ENCODE peak calls at places on chromosomes 1 and 21, in ten cellular contexts. L is esophagus muscularis mucosa; E is right cardiac atrium; X is upper lobe of right lung; O is mesendoderm; Z is stomach; W is ovary; P is CD8-positive, alpha-beta T cell; R is CD4-positive, CD25-positive, alpha-beta regulatory T cell; V is left ventricle myocardium inferior. Y is an unnamed sample. For H3K4me1, the result is how much of the 10 kb centered on the place peaks cover.

GRCh38 chr1:96808186-96808585 is 86.6 kb downstream of the PTBP2 start:
- DNase-seq in Z (no peak), E (no peak), O (no peak), P (no peak), L (no peak), W (no peak), V (no peak), R (no peak), X (no peak), Y (no peak)

GRCh38 chr1:171141336-171142051 is 43.6 kb upstream of the FMO2 start:
- DNase-seq in X (no peak), L (no peak), Z (no peak), W (peak), O (peak), E (peak), V (peak), P (no peak), R (no peak), Y (peak)

GRCh38 chr1:16082283-16083038 is 9.0 kb upstream of the FAM131C start:
- DNase-seq in W (peak), P (peak), R (peak), O (peak), E (peak), V (peak), Z (peak), L (no peak), X (peak), Y (peak)

GRCh38 chr21:41428311-41428710 is 2.3 kb downstream of the MX1 start:
- DNase-seq in V (no peak), O (no peak), L (peak), P (no peak), W (no peak), E (no peak), R (no peak), X (no peak), Z (no peak), Y (peak)

GRCh38 chr1:71240656-71241055 is 159.8 kb upstream of the ZRANB2 start:
- DNase-seq in V (no peak), R (no peak), E (no peak), W (no peak), L (no peak), O (no peak), X (no peak), Z (no peak), P (no peak), Y (no peak)

GRCh38 chr1:241857131-241857530 is 9.1 kb downstream of the EXO1 start:
- DNase-seq in Z (no peak), X (no peak), V (no peak), O (no peak), E (no peak), P (no peak), L (no peak), R (no peak), W (no peak), Y (no peak)

GRCh38 chr1:168179411-168180147 is 817 bp downstream of the TIPRL start:
- DNase-seq in P (peak), L (no peak), V (no peak), Z (no peak), X (no peak), O (peak), W (no peak), R (no peak), E (no peak), Y (no peak)

GRCh38 chr1:97137862-97138514 is 416.4 kb downstream of the PTBP2 start:
- DNase-seq in W (no peak), L (no peak), V (no peak), E (no peak), X (no peak), R (peak), P (no peak), O (peak), Z (no peak), Y (peak)

GRCh38 chr1:23215751-23216449 is 1.4 kb downstream of the HTR1D start:
- DNase-seq in X (no peak), V (no peak), R (no peak), P (no peak), O (no peak), W (no peak), L (no peak), E (no peak), Z (no peak), Y (no peak)

GRCh38 chr1:17579951-17580939 is 40.7 kb downstream of the ARHGEF10L start:
- DNase-seq in E (no peak), R (no peak), L (no peak), W (no peak), Z (peak), V (no peak), X (peak), P (no peak), O (no peak), Y (no peak)

GRCh38 chr1:178500091-178500770 is 3.5 kb upstream of the CLEC20A start:
- DNase-seq in R (no peak), P (no peak), W (no peak), Z (no peak), X (no peak), L (no peak), V (no peak), O (peak), E (no peak), Y (no peak)

GRCh38 chr1:7948950-7949349 is 8.3 kb upstream of the TNFRSF9 start:
- DNase-seq in W (no peak), O (peak), E (no peak), X (no peak), Z (no peak), R (peak), P (no peak), V (no peak), L (no peak), Y (no peak)

GRCh38 chr1:143643148-143643885 is 328.5 kb downstream of the FAM72C start:
- DNase-seq in Z (no peak), X (peak), V (no peak), R (no peak), O (peak), W (no peak), E (no peak), L (no peak), P (no peak), Y (no peak)

GRCh38 chr1:55400560-55400959 is 185.4 kb upstream of the USP24 start:
- DNase-seq in X (no peak), W (no peak), L (peak), V (no peak), E (no peak), O (no peak), Z (no peak), R (no peak), P (no peak), Y (no peak)

GRCh38 chr1:3745590-3746381 is 6.5 kb upstream of the CCDC27 start:
- DNase-seq in E (no peak), X (no peak), V (no peak), P (no peak), O (no peak), W (no peak), R (peak), L (no peak), Z (no peak), Y (no peak)

GRCh38 chr1:107198581-107198980 is 57.7 kb downstream of the NTNG1 start:
- DNase-seq in P (no peak), W (no peak), L (no peak), R (no peak), V (no peak), E (no peak), Z (no peak), X (no peak), O (no peak), Y (no peak)

GRCh38 chr1:160607051-160608032 is 28.0 kb upstream of the CD84 start:
- DNase-seq in R (peak), X (no peak), L (no peak), P (no peak), Z (peak), V (no peak), E (no peak), W (no peak), O (peak), Y (peak)

GRCh38 chr1:175360016-175360415 is 167.4 kb upstream of the KIAA0040 start:
- DNase-seq in P (no peak), L (no peak), O (no peak), W (no peak), E (no peak), V (no peak), Z (no peak), X (no peak), R (no peak), Y (no peak)

GRCh38 chr1:56975446-56975845 is 9.6 kb upstream of the C8B start:
- DNase-seq in X (no peak), P (no peak), L (no peak), Z (no peak), V (no peak), W (no peak), E (no peak), R (no peak), O (no peak), Y (no peak)

GRCh38 chr1:181117648-181118449 is 29.3 kb downstream of the IER5 start:
- DNase-seq in O (peak), L (no peak), W (no peak), X (peak), R (no peak), E (no peak), P (no peak), Z (peak), V (no peak), Y (no peak)

GRCh38 chr21:31293986-31294385 is 50.1 kb downstream of the TIAM1 start:
- DNase-seq in E (no peak), W (no peak), Z (no peak), R (no peak), X (no peak), V (no peak), P (no peak), L (no peak), O (peak), Y (no peak)

GRCh38 chr1:145963218-145964019 is 956 bp downstream of the ANKRD34A start:
- DNase-seq in P (no peak), X (no peak), O (peak), W (no peak), E (no peak), Z (no peak), L (no peak), R (no peak), V (no peak), Y (no peak)

GRCh38 chr1:180168786-180169640 is 14.3 kb downstream of the QSOX1 start:
- DNase-seq in O (peak), X (peak), Z (peak), W (no peak), P (no peak), R (peak), L (no peak), E (no peak), V (no peak), Y (no peak)

GRCh38 chr1:20974069-20974468 is 187.0 kb upstream of the HP1BP3 start:
- DNase-seq in O (no peak), X (no peak), V (no peak), P (no peak), W (no peak), E (no peak), R (no peak), L (no peak), Z (no peak), Y (no peak)

GRCh38 chr1:216705686-216706085 is 17.5 kb downstream of the ESRRG start:
- DNase-seq in W (no peak), P (no peak), O (no peak), R (no peak), E (no peak), L (no peak), V (peak), X (no peak), Z (peak), Y (no peak)

GRCh38 chr1:216700779-216701178 is 22.4 kb downstream of the ESRRG start:
- DNase-seq in W (no peak), Z (no peak), E (no peak), R (no peak), L (no peak), P (no peak), X (no peak), O (peak), V (no peak), Y (no peak)

DNA sequence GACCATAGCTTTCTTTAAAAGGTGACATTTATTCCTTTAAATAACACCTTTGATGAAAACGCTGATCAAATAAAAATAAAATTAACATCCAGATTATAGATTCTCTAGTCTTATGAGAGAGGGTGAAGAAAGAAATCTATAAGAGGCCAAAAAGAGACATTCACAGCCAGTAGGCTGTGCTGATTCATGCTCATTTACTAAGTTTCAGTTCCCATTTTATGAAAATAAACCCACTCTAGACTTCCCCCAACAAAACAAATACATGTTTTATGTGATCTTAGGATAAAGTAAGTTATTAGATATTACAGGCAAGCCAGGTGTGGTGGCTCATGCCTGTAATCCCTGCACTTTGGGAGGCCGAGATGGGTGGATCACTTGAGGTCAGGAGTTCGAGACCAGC is 21.1 kb downstream of the ESRRG start:
- DNase-seq in O (no peak), Z (no peak), X (no peak), R (no peak), W (no peak), L (no peak), E (no peak), V (no peak), P (no peak), Y (no peak)
- H3K4me1 ChIP-seq in O (under half), Z (under half), X (under half), R (under half), W (under half), L (under half), E (under half), V (under half), P (under half), Y (under half)

GRCh38 chr1:68198752-68199151 is 33.6 kb downstream of the WLS start:
- DNase-seq in E (no peak), P (no peak), X (no peak), O (no peak), V (no peak), Z (no peak), R (no peak), W (no peak), L (no peak), Y (no peak)

GRCh38 chr1:68199603-68200002 is 32.7 kb downstream of the WLS start:
- DNase-seq in L (no peak), O (no peak), V (no peak), P (no peak), Z (no peak), E (no peak), X (no peak), R (no peak), W (no peak), Y (no peak)

GRCh38 chr1:68202239-68202832 is 30.0 kb downstream of the WLS start:
- DNase-seq in R (no peak), V (no peak), L (no peak), E (no peak), Z (no peak), W (no peak), P (no peak), O (no peak), X (no peak), Y (no peak)

GRCh38 chr1:68204965-68205630 is 27.2 kb downstream of the WLS start:
- DNase-seq in Z (no peak), X (no peak), L (no peak), E (no peak), P (no peak), O (no peak), V (no peak), W (no peak), R (no peak), Y (peak)

GRCh38 chr1:68201546-68202238 is 30.6 kb downstream of the WLS start:
- DNase-seq in E (no peak), O (no peak), R (no peak), Z (no peak), W (no peak), V (no peak), P (no peak), L (no peak), X (no peak), Y (no peak)
- H3K4me1 ChIP-seq in E (under half), O (under half), R (under half), Z (under half), W (under half), V (half or more), P (under half), L (under half), X (under half), Y (under half)

DNA sequence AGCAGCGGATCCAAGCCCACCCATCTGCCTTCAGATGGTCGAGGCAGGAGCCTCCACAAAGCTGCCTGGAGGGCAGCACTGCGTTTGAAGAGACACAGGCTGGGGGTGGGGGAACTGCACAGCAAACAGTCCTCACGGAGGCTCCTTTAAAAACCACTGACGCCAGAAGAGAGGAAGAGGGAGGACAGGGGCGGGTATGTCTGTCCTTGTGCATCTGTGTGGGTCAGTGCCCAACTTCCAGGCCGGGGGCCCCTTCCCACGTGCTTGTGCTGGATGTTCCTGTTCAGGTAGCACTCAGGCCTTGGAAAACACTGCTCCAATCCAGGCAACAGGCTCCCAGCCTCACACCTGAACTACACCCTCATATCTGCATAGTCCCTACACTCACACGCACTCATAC is 7.7 kb downstream of the AHDC1 start:
- DNase-seq in O (no peak), L (no peak), R (no peak), W (no peak), P (no peak), V (no peak), X (no peak), E (no peak), Z (no peak), Y (no peak)
- H3K4me1 ChIP-seq in O (under half), L (half or more), R (under half), W (half or more), P (half or more), V (half or more), X (half or more), E (under half), Z (half or more), Y (half or more)

DNA sequence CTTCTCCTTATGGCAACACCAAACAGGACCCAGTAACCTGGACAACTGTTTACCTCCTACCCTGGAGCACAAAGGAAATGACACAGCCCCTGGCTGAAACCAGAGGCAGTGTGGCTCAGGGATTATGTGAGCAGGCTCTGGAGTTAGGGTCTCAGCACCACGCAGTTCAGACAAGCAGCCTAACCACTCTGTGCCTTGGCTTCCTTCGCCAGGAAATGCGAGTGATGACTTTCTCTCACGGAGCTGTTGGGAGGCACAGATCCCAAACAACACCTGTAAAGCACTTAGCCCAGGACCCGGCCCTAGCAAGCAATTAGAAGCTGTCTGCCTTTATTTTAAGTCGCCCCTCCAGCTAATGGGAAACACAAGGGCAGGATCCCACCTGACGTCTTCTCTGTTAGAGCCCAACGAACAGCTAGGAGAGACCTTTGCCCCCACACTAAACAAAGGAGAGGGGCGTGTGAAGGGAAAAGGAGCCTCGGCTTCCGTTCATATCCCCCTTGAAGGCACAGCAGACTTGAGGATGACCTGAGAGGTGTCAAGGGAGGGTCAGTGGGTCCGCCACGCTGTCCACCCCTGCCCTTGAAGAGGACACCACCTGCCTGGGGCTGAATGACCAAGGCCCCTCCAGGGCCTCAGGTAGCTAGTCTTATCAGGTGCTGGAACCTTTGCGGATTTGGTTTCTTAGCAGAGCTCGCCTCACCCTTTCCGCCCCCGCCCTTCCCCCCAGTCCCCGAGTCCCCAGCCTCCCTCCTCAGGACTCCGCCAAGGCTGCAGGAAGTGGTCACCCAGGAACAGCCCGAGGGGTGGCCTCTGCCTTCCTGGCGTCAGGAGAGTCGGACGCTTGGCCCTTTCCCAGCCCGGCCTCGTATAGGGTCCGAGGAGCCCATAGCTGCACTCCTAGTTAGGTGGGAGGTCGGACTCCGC is 836 bp downstream of the TMEM63A start:
- DNase-seq in W (peak), L (no peak), O (peak), V (peak), R (peak), E (peak), X (peak), P (peak), Z (peak), Y (peak)
- H3K4me1 ChIP-seq in W (under half), L (under half), O (under half), V (half or more), R (half or more), E (under half), X (under half), P (under half), Z (half or more), Y (under half)

DNA sequence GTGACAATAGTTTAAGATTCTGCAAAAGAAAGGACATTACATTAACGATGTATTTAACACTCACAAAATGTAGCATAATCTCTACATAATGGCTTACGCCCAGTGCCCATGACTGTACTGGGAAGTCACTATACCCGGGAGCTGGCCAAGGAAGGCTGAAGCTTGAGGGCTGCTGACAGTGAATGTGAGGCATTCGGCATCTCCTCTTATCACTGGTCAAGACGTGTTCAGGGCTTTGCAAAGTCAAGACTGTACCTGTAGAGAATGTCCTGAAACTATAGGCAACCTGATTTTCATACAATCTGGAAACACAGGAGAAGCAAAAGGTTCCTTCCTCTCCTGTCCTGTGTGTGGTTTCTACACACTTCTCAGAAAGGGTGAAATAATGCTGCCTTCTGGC is 12.7 kb upstream of the IFNGR2 start:
- DNase-seq in W (no peak), L (no peak), O (no peak), V (no peak), X (no peak), Z (no peak), R (no peak), P (no peak), E (no peak), Y (no peak)
- H3K4me1 ChIP-seq in W (under half), L (under half), O (under half), V (under half), X (under half), Z (under half), R (under half), P (under half), E (under half), Y (under half)

DNA sequence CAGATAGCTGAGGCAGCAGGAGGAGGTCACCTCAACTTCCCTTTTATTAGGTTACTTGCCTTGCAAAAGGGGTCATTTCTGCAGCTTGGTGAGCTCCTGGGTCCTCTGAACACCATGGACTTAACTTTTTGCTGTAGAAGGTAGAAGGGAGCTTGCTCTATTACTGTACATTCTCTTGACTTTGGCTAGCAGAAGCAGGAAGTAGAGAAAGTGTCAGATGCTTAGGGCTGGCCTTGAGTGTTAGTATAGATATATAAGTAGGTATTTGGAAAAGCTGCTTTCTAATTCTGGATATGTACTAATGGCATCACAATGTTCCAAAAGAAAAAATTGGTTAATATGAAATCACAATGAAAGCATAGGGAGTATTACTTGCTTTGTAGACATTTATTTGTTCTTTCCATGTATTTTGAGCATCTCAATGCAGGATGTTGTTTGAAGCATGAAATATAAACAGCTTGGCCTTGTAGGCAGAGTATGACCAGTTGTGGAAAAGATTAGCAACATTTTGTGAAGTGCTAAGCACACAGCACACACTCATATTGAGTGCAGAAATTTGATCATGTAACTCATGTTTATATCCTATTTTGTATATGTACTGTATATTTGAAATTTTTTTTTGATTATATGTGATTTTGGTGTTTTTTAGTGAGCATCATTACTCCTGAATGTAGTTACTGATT is 108.8 kb downstream of the DYRK1A start:
- DNase-seq in R (peak), O (no peak), P (no peak), Z (no peak), X (no peak), E (no peak), W (no peak), L (no peak), V (no peak), Y (no peak)
- H3K4me1 ChIP-seq in R (under half), O (under half), P (under half), Z (under half), X (under half), E (under half), W (under half), L (under half), V (half or more), Y (half or more)